ENCODE peak calls at places on chromosomes 5 and 9, in nine cellular contexts. D is GM12891; L is activated T-helper 1 cell treated with anti-CD3 and anti-CD28 coated beads, Interleukin-2, amount 50 U/mL, for 16 hours; C is fibroblast of lung; T is activated naive CD4-positive, alpha-beta T cell; Y is CD8-positive, alpha-beta memory T cell; I is Calu3; J is activated T-cell treated with anti-CD3 and anti-CD28 coated beads for 48 hours; U is SW 1271. A is an unnamed sample.

GRCh38 chr9:133759146-133759900 is 21.2 kb upstream of the SARDH start:
- DNase-seq in D (no peak), L (no peak), C (peak; percentile 59), T (no peak), Y (no peak), I (no peak), J (no peak), U (no peak), A (no peak)

GRCh38 chr5:113124914-113125313 is 148.3 kb downstream of the DCP2 start:
- DNase-seq in D (no peak), L (no peak), C (no peak), T (no peak), Y (no peak), I (no peak), J (no peak), U (no peak), A (no peak)

GRCh38 chr5:113505181-113505580 is 8.3 kb upstream of the YTHDC2 start:
- DNase-seq in D (no peak), L (no peak), C (no peak), T (no peak), Y (no peak), I (no peak), J (no peak), U (no peak), A (no peak)

GRCh38 chr5:87069974-87070608 is 197.6 kb upstream of the RASA1 start:
- DNase-seq in D (no peak), L (no peak), C (peak; percentile 77), T (no peak), Y (no peak), I (peak; percentile 74), J (no peak), U (peak; percentile 83), A (no peak)

GRCh38 chr9:16236882-16237281 is 633.6 kb downstream of the BNC2 start:
- DNase-seq in D (no peak), L (no peak), C (no peak), T (no peak), Y (no peak), I (no peak), J (no peak), U (no peak), A (no peak)

GRCh38 chr5:142808778-142809606 is 38.8 kb downstream of the ARHGAP26 start:
- DNase-seq in D (no peak), L (no peak), C (no peak), T (no peak), Y (no peak), I (no peak), J (no peak), U (no peak), A (no peak)

GRCh38 chr9:96394832-96395496 is 11.5 kb upstream of the SLC35D2 start:
- DNase-seq in D (no peak), L (no peak), C (no peak), T (no peak), Y (no peak), I (no peak), J (no peak), U (no peak), A (no peak)

GRCh38 chr5:116621599-116621998 is 47.0 kb upstream of the SEMA6A start:
- DNase-seq in D (no peak), L (no peak), C (no peak), T (no peak), Y (no peak), I (no peak), J (no peak), U (no peak), A (no peak)

GRCh38 chr9:33850677-33851076 is 33.7 kb downstream of the UBE2R2 start:
- DNase-seq in D (no peak), L (no peak), C (no peak), T (no peak), Y (no peak), I (no peak), J (no peak), U (no peak), A (no peak)

GRCh38 chr5:127363403-127363802 is 72.8 kb downstream of the MEGF10 start:
- DNase-seq in D (no peak), L (no peak), C (no peak), T (no peak), Y (no peak), I (no peak), J (no peak), U (no peak), A (no peak)

GRCh38 chr5:109038209-109038840 is 290.6 kb downstream of the FER start:
- DNase-seq in D (no peak), L (no peak), C (peak; percentile 48), T (no peak), Y (no peak), I (no peak), J (no peak), U (no peak), A (no peak)

GRCh38 chr9:136093995-136094881 is 851 bp downstream of the NACC2 start:
- DNase-seq in D (no peak), L (no peak), C (peak; percentile 51), T (no peak), Y (peak; percentile 39), I (peak; percentile 69), J (peak; percentile 63), U (peak; percentile 38), A (peak; percentile 79)

GRCh38 chr5:32936329-32936728 is 225.2 kb downstream of the NPR3 start:
- DNase-seq in D (no peak), L (no peak), C (no peak), T (no peak), Y (no peak), I (no peak), J (no peak), U (no peak), A (no peak)

GRCh38 chr5:139075066-139076050 is 122.8 kb downstream of the SIL1 start:
- DNase-seq in D (no peak), L (no peak), C (no peak), T (no peak), Y (no peak), I (no peak), J (no peak), U (no peak), A (no peak)

GRCh38 chr9:137785704-137786161 is 91.8 kb upstream of the CACNA1B start:
- DNase-seq in D (no peak), L (no peak), C (peak; percentile 19), T (no peak), Y (no peak), I (no peak), J (no peak), U (no peak), A (no peak)

GRCh38 chr9:36928670-36929349 is 105.3 kb downstream of the PAX5 start:
- DNase-seq in D (no peak), L (no peak), C (no peak), T (no peak), Y (no peak), I (no peak), J (no peak), U (peak; percentile 31), A (no peak)

GRCh38 chr9:123365287-123365880 is 9.4 kb downstream of the CRB2 start:
- DNase-seq in D (no peak), L (no peak), C (no peak), T (no peak), Y (no peak), I (no peak), J (no peak), U (peak; percentile 31), A (no peak)

GRCh38 chr9:6782378-6782777 is 24.6 kb downstream of the KDM4C start:
- DNase-seq in D (no peak), L (no peak), C (no peak), T (no peak), Y (no peak), I (no peak), J (no peak), U (no peak), A (no peak)

GRCh38 chr5:140403613-140404012 is 2.0 kb downstream of the ANKHD1 start:
- DNase-seq in D (no peak), L (no peak), C (no peak), T (no peak), Y (no peak), I (no peak), J (no peak), U (no peak), A (no peak)

GRCh38 chr9:137159105-137160053 is 10.5 kb downstream of the LRRC26 start:
- DNase-seq in D (no peak), L (no peak), C (no peak), T (no peak), Y (no peak), I (no peak), J (no peak), U (no peak), A (no peak)

GRCh38 chr9:109203761-109204360 is 36.8 kb upstream of the FRRS1L start:
- DNase-seq in D (no peak), L (no peak), C (no peak), T (no peak), Y (no peak), I (no peak), J (no peak), U (no peak), A (no peak)

GRCh38 chr5:130545291-130545690 is 619.8 kb downstream of the HINT1 start:
- DNase-seq in D (no peak), L (no peak), C (no peak), T (no peak), Y (no peak), I (peak; percentile 37), J (no peak), U (peak; percentile 7), A (no peak)

GRCh38 chr5:127995556-127995955 is 88.0 kb upstream of the SLC12A2 start:
- DNase-seq in D (no peak), L (no peak), C (no peak), T (no peak), Y (no peak), I (no peak), J (no peak), U (no peak), A (no peak)